ENCODE peak calls at places on chromosomes 4 and X, in ten cellular contexts. M is CD4-positive, alpha-beta T cell; E is colonic mucosa; R is mesothelial cell of epicardium; C is AG09309; S is GM13977; X is psoas muscle; Q is dorsolateral prefrontal cortex; G is HepG2; V is AG10803. W is an unnamed sample.

GRCh38 chr4:107862658-107863057 is 37.9 kb downstream of the SGMS2 start:
- DNase-seq in E (peak), Q (no peak), C (no peak), R (no peak), M (no peak), V (no peak), X (no peak), S (no peak), G (peak), W (peak)

GRCh38 chr4:14583331-14583730 is 418.9 kb upstream of the CPEB2 start:
- DNase-seq in R (no peak), Q (no peak), E (no peak), V (no peak), C (no peak), M (no peak), G (no peak), X (no peak), S (no peak), W (no peak)

GRCh38 chr4:110195561-110196205 is 2.7 kb downstream of the ELOVL6 start:
- DNase-seq in S (peak), X (no peak), V (no peak), Q (no peak), M (no peak), R (no peak), G (no peak), E (peak), C (no peak), W (peak)

GRCh38 chr4:82437285-82438005 is 7.1 kb downstream of the ENOPH1 start:
- DNase-seq in E (no peak), V (peak), C (no peak), G (no peak), S (no peak), X (no peak), R (no peak), M (no peak), Q (no peak), W (no peak)

GRCh38 chr4:169244210-169244609 is 26.5 kb downstream of the SH3RF1 start:
- DNase-seq in E (no peak), V (no peak), C (no peak), M (no peak), G (no peak), X (no peak), R (no peak), Q (no peak), S (no peak), W (no peak)

GRCh38 chr4:10020871-10021676 is at the start of gene SLC2A9:
- DNase-seq in S (no peak), C (no peak), V (peak), G (peak), R (no peak), Q (no peak), E (no peak), M (no peak), X (peak), W (no peak)

GRCh38 chr4:5033266-5033945 is 14.1 kb upstream of the CYTL1 start:
- DNase-seq in M (no peak), G (no peak), C (no peak), E (no peak), X (peak), S (no peak), R (no peak), Q (no peak), V (peak), W (no peak)

GRCh38 chr4:38889143-38889542 is 21.5 kb downstream of the FAM114A1 start:
- DNase-seq in V (peak), R (no peak), Q (no peak), E (no peak), X (no peak), C (peak), M (no peak), S (peak), G (peak), W (no peak)

GRCh38 chr4:6263541-6264540 is 5.8 kb upstream of the WFS1 start:
- DNase-seq in E (no peak), R (no peak), S (no peak), C (peak), M (no peak), V (peak), X (no peak), Q (no peak), G (peak), W (peak)

GRCh38 chr4:122300776-122301175 is 78.0 kb upstream of the ADAD1 start:
- DNase-seq in X (no peak), S (no peak), G (no peak), C (no peak), E (no peak), R (no peak), V (no peak), Q (no peak), M (no peak), W (no peak)

GRCh38 chrX:41332988-41333743 is 796 bp upstream of the DDX3X start:
- DNase-seq in Q (peak), X (peak), V (peak), R (peak), C (peak), S (peak), M (peak), G (peak), E (peak), W (peak)

GRCh38 chr4:77922158-77923094 is 59.8 kb downstream of the MRPL1 start:
- DNase-seq in G (peak), S (no peak), R (no peak), X (no peak), E (no peak), V (peak), C (no peak), Q (no peak), M (no peak), W (no peak)

DNA sequence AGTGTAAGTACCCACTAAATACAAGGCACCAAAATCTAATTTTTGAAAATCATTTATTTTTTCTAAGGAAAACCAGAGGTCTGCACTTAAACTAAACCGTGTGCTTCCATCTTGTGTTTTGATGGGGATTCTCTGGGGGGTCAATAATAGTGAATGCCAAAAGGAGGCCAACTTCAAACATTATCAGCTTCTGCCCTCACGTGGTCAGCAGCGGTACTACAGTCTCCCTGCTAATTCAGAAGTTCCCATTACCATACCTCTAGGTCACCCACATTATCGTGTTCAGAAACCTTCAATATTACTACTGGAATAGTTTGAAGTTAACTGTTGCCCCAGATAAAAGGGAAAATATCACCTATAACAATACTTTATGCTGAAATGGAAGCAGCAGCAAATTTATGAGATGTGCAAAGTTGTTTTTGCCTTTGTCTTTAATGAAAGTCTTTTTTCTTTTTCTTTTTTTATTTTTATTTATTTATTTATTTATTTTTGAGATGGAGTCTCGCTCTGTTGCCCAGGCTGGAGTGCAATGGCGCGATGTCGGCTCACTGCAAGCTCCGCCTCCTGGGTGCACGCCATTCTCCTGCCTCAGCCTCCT is 17.3 kb downstream of the CTPS2 start:
- DNase-seq in M (peak), R (no peak), Q (peak), C (no peak), X (peak), V (peak), E (peak), S (peak), G (peak), W (peak)
- TF ChIP-seq CTCF in M (peak), R (peak), Q (peak), C (peak), X (peak), V (peak), E (peak), S (peak), G (peak), W (peak)

DNA sequence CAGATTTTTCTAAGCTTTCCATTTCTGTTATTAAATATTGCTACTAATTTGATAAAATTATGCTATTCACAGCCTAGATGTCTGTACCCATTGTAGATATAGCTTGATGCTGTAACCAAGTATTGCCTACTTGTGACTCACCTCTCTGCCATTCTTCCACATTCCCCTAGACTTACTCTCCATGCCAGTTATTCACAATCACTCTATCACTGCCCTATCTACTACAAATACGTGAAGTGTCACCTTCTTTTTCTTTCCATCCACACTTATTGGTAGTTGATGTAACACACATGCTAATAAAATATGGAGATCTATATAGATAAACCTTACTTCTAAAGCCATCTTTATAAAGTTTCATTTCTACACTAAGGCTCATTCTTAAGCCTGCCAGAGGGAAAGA is 179.4 kb upstream of the PACRGL start:
- DNase-seq in G (no peak), C (no peak), E (no peak), M (no peak), V (peak), R (no peak), X (no peak), Q (no peak), S (no peak), W (no peak)
- TF ChIP-seq CTCF in G (no peak), C (no peak), E (no peak), M (no peak), V (no peak), R (no peak), X (no peak), Q (no peak), S (no peak), W (no peak)

DNA sequence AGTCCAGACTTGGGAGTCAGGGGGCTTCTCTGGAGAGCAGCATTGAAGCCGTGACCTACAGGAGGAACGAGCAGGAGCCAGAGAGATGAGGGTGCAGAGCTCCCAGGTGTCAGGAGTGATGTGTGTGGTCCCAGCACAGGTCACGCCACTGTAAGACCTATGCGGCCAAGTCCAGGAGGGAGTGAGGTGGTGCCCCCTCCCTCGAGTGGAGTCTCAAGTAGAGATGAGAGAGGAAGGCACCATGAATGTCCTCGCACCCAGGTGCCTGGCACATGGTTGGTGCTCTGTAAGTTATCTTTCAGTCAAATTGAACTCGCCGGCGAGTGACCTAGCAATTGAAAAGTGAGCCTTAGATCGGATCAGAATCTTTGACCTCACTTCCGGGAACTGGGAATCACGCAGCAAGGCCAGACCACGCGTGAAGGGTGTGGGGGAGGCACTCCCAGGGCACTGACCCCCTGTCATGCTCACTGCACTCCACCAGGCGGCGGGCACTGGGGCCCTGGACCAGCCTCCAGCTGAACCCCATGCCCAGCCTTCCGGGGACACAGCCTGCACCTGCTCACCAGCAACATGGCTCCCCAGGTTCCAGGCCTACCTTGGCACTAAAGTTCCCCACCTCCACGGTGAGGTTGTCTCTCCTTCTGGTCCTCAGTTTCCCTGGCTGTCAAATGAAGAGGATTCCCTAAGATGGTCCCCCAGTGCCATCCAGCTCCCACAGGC is 127.4 kb downstream of the HMX1 start:
- DNase-seq in X (peak), M (no peak), R (peak), C (no peak), Q (peak), G (no peak), S (no peak), E (no peak), V (no peak), W (no peak)
- TF ChIP-seq CTCF in X (no peak), M (no peak), R (no peak), C (no peak), Q (no peak), G (no peak), S (no peak), E (no peak), V (no peak), W (no peak)

DNA sequence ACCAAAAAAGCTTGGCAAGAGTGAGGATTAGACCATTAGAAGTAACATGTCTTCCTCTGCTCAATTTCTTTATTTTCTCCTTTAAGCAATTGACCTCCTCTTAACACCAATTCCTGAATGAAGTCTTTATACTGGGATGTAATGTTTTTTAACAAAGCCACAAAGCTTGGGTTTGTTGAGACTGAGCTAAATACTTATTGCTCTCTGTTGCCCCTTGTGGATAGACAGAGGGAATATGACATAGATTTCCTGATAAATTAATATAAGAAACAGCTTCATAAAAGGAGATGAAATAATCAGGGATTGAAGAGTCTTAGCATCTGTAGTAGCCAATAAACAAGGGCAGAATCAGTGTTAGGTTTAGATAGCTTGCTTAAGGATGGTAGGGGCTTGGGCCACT is 57.6 kb downstream of the CCDC160 start:
- DNase-seq in X (no peak), R (no peak), V (peak), Q (no peak), G (no peak), E (no peak), S (no peak), M (no peak), C (no peak), W (no peak)
- TF ChIP-seq CTCF in X (no peak), R (peak), V (peak), Q (no peak), G (no peak), E (no peak), S (no peak), M (no peak), C (peak), W (no peak)

DNA sequence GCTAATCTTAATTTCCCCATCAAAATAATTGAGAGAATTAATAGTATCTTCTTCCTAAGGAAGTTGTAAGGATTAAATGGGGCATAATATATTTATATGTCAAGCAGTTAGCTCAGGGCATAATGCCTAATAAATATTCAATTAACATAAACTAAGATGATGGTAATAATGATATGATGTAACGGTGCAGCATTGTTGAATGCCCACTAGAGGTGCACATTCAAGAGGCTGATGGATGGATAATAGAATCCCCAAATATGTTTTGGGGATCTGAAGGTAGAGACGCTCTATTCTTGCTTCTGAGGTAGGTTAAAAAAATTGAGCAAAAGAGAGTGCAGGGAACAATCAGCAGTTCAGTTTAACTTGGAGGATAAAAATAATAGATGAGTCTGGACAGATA is 37.1 kb downstream of the ATOH1 start:
- DNase-seq in S (no peak), G (no peak), R (no peak), Q (no peak), E (no peak), M (no peak), X (no peak), V (no peak), C (no peak), W (no peak)
- TF ChIP-seq CTCF in S (peak), G (no peak), R (peak), Q (no peak), E (no peak), M (no peak), X (no peak), V (no peak), C (no peak), W (no peak)

GRCh38 chr4:100742045-100742444 is 224.2 kb upstream of the EMCN start:
- DNase-seq in C (peak), G (peak), M (no peak), Q (no peak), E (no peak), R (no peak), S (peak), X (no peak), V (peak), W (no peak)
- TF ChIP-seq CTCF in C (peak), G (peak), M (no peak), Q (no peak), E (no peak), R (no peak), S (peak), X (peak), V (peak), W (peak)

W was measured in activated CD8-positive, alpha-beta T cell treated with anti-CD3 and anti-CD28 coated beads for 36 hours.